ENCODE peak calls at places on chromosomes 6 and 20, in six cellular contexts. K is uterus, T is neural crest cell, W is prostate gland, P is astrocyte of the spinal cord, S is psoas muscle. M is an unnamed sample.

GRCh38 chr20:38001173-38001875 is 31.9 kb downstream of the TTI1 start:
- DNase-seq in P (peak; percentile 72), W (no peak), K (no peak), S (no peak), T (no peak), M (no peak)

GRCh38 chr6:16316741-16317251 is 78.4 kb downstream of the GMPR start:
- DNase-seq in P (peak; percentile 79), K (no peak), T (no peak), W (no peak), S (no peak), M (no peak)

GRCh38 chr20:8583209-8584106 is 451.4 kb downstream of the PLCB1 start:
- DNase-seq in P (peak; percentile 20), W (no peak), K (no peak), S (no peak), T (no peak), M (no peak)

GRCh38 chr20:41029150-41029872 is 689 bp downstream of the TOP1 start:
- DNase-seq in T (peak; percentile 15), P (no peak), W (no peak), K (no peak), S (peak; percentile 34), M (peak; percentile 40)

GRCh38 chr6:74480561-74480960 is 725.3 kb downstream of the COL12A1 start:
- DNase-seq in W (no peak), P (no peak), K (no peak), S (no peak), T (no peak), M (no peak)

GRCh38 chr20:8291873-8292272 is 159.8 kb downstream of the PLCB1 start:
- DNase-seq in K (no peak), P (peak; percentile 69), T (no peak), W (no peak), S (no peak), M (no peak)

GRCh38 chr6:124099520-124099919 is 295.9 kb downstream of the NKAIN2 start:
- DNase-seq in P (no peak), K (no peak), T (no peak), W (no peak), S (no peak), M (no peak)

GRCh38 chr6:84752118-84752850 is 12.1 kb downstream of the TBX18 start:
- DNase-seq in S (no peak), P (peak; percentile 75), W (no peak), K (no peak), T (no peak), M (no peak)

GRCh38 chr6:167530960-167531359 is 206.1 kb downstream of the TTLL2 start:
- DNase-seq in W (no peak), S (no peak), K (no peak), T (no peak), P (no peak), M (no peak)

GRCh38 chr20:3071610-3072529 is at the start of gene OXT:
- DNase-seq in K (no peak), W (peak; percentile 20), P (no peak), T (no peak), S (peak; percentile 60), M (peak; percentile 32)

GRCh38 chr6:143108278-143108677 is 47.6 kb downstream of the AIG1 start:
- DNase-seq in T (no peak), S (no peak), P (no peak), K (no peak), W (no peak), M (no peak)

GRCh38 chr20:63206878-63207277 is 9.1 kb downstream of the YTHDF1 start:
- DNase-seq in S (no peak), K (no peak), W (no peak), P (peak; percentile 25), T (no peak), M (no peak)

GRCh38 chr20:46364670-46365482 is 41.5 kb downstream of the ELMO2 start:
- DNase-seq in K (no peak), P (no peak), S (no peak), T (no peak), W (no peak), M (no peak)

GRCh38 chr6:135334169-135334568 is 153.1 kb downstream of the MYB start:
- DNase-seq in W (no peak), T (no peak), S (no peak), K (no peak), P (peak; percentile 32), M (no peak)

GRCh38 chr20:33971147-33971775 is 22.4 kb upstream of the RALY start:
- DNase-seq in T (no peak), W (no peak), S (no peak), P (no peak), K (no peak), M (no peak)

GRCh38 chr6:34182751-34183531 is 37.1 kb upstream of the GRM4 start:
- DNase-seq in S (no peak), K (no peak), P (no peak), W (no peak), T (no peak), M (peak; percentile 27)

GRCh38 chr6:47247227-47247797 is 62.4 kb downstream of the TNFRSF21 start:
- DNase-seq in K (no peak), T (no peak), W (no peak), S (no peak), P (no peak), M (no peak)

GRCh38 chr20:62272200-62272599 is 30.6 kb upstream of the ADRM1 start:
- DNase-seq in K (no peak), S (no peak), W (no peak), T (no peak), P (no peak), M (no peak)

GRCh38 chr20:19969106-19969505 is 48.1 kb upstream of the NAA20 start:
- DNase-seq in K (no peak), S (no peak), P (no peak), T (no peak), W (no peak), M (no peak)

GRCh38 chr6:136492409-136492808 is 57.8 kb downstream of the MAP7 start:
- DNase-seq in W (no peak), T (no peak), S (no peak), P (no peak), K (no peak), M (no peak)

GRCh38 chr6:28896505-28897392 is 27.0 kb downstream of the TRIM27 start:
- DNase-seq in W (peak; percentile 52), P (peak; percentile 65), K (peak; percentile 62), S (peak; percentile 54), T (peak; percentile 55), M (peak; percentile 59)

GRCh38 chr20:8366303-8366923 is 234.3 kb downstream of the PLCB1 start:
- DNase-seq in K (no peak), S (no peak), P (no peak), T (no peak), W (no peak), M (no peak)

GRCh38 chr6:12327391-12327790 is 37.2 kb downstream of the EDN1 start:
- DNase-seq in W (no peak), K (no peak), P (peak; percentile 36), T (no peak), S (no peak), M (no peak)

GRCh38 chr20:2364014-2364413 is 16.7 kb upstream of the TGM6 start:
- DNase-seq in P (no peak), S (no peak), T (no peak), K (no peak), W (no peak), M (no peak)

DNA sequence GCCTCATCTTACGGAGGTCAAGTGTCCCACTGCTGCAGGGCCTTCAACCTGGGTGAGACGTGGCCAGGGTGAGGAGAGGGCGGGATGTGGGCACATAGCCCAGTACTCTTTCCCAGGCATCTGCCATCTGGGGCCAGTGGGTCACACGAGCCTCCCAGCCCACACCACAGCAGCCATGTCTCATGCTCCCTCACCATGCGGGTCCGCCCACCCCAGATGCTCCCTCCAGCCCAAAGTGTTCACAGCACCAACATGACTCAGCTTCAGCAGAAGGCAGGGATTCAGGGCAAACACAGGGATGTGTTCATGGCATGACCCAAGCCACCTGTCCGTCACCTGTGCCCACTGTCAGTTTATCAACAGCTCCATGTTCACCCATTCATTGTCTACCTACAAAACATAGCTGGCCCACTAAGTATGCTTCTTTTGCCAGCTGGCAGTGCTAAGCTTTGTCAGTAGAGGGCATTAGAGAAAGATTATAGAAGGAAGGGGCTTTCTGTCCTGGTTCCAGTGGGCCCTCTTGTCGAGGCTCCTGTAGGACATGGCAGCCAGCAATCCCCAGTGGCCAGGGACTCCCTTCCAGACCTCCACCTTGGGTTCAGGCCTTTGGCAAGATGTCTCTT is 109.2 kb downstream of the FOXF2 start:
- DNase-seq in T (no peak), S (no peak), K (no peak), W (no peak), P (no peak), M (no peak)
- TF ChIP-seq CTCF in T (no peak), S (no peak), K (no peak), W (no peak), P (no peak), M (no peak)

GRCh38 chr6:10419749-10420545 is 5.1 kb upstream of the TFAP2A start:
- DNase-seq in T (no peak), S (no peak), W (no peak), K (no peak), P (no peak), M (no peak)

GRCh38 chr6:10421508-10422281 is 6.8 kb upstream of the TFAP2A start:
- DNase-seq in K (no peak), S (no peak), P (no peak), T (no peak), W (no peak), M (no peak)

GRCh38 chr6:10422282-10423034 is 7.6 kb upstream of the TFAP2A start:
- DNase-seq in W (no peak), S (no peak), P (no peak), T (no peak), K (no peak), M (no peak)

GRCh38 chr6:10418862-10419748 is 4.2 kb upstream of the TFAP2A start:
- DNase-seq in S (no peak), P (peak; percentile 60), W (peak; percentile 84), T (no peak), K (no peak), M (no peak)

GRCh38 chr6:10420546-10421507 is 6.0 kb upstream of the TFAP2A start:
- DNase-seq in P (no peak), S (no peak), T (no peak), W (no peak), K (no peak), M (no peak)
- TF ChIP-seq CTCF in P (peak; percentile 13), S (no peak), T (peak; percentile 57), W (no peak), K (no peak), M (no peak)

DNA sequence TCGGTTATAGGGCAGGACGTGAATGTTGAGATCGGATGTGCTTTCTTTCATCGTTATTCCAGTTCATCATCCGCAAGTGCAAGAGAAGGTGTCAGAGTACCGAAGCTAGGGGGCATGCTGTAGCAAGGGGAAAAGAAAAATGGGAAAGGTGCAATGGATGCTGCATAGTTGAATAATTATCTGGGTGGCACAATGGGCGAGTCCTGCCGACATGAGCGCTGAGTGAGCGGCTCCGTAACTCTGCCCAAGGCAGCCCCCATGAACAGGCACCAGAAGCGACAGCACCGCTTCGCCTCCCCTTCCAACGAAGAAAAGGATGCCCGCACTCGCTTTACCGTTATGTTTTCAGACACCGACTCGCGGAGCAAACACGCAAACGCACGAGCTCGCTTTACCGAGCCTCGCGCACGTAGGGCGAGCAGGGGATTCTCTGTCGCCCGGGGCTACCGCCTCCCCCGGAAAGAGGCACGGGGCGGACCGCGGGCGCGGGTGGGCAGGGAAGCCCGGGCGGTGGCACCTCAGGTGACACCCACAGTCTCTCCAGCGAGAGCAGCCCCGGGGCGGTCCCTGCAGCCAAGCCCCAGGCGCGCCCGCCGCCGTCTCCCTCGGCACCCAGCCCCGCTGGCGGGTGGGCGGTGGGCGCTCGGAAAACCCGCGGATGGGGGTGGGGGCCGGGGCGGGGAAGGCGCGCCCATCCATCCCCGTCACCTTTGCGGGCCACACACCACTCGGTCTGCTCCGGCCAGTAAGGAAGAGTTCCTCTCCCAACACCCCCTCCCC is 654 bp downstream of the WASF1 start:
- DNase-seq in S (peak; percentile 34), W (peak; percentile 42), K (peak; percentile 65), P (peak; percentile 62), T (peak; percentile 32), M (peak; percentile 55)
- TF ChIP-seq CTCF in S (peak; percentile 45), W (peak; percentile 66), K (peak; percentile 76), P (peak; percentile 76), T (peak; percentile 60), M (peak; percentile 35)

GRCh38 chr6:78908621-78909020 is 41.3 kb downstream of the IRAK1BP1 start:
- DNase-seq in P (no peak), T (no peak), S (no peak), K (no peak), W (no peak), M (no peak)
- TF ChIP-seq CTCF in P (no peak), T (no peak), S (no peak), K (no peak), W (no peak), M (no peak)

M was measured in colonic mucosa.